ENCODE peak calls at places on chromosomes 16 and 17, in six cellular contexts. J is cardiac fibroblast, Y is heart left ventricle, R is AG09309, I is stomach, K is fibroblast of lung. D is an unnamed sample.

GRCh38 chr16:84117482-84117843 is 721 bp upstream of the MBTPS1 start:
- DNase-seq in K (peak; percentile 53), R (no peak), J (peak; percentile 63), Y (no peak), I (no peak), D (no peak)

GRCh38 chr17:29918922-29919856 is 10.8 kb downstream of the SSH2 start:
- DNase-seq in R (no peak), I (no peak), Y (no peak), J (peak; percentile 74), K (no peak), D (no peak)

GRCh38 chr17:1108810-1109605 is 70.8 kb downstream of the ABR start:
- DNase-seq in I (peak; percentile 71), R (no peak), Y (peak; percentile 75), J (peak; percentile 62), K (peak; percentile 61), D (peak; percentile 58)

GRCh38 chr17:37327341-37328090 is 48.3 kb upstream of the C17orf78 start:
- DNase-seq in I (no peak), R (peak; percentile 95), J (peak; percentile 72), Y (no peak), K (peak; percentile 91), D (peak; percentile 82)

GRCh38 chr17:72702998-72703397 is 389.5 kb downstream of the SLC39A11 start:
- DNase-seq in I (no peak), K (peak; percentile 44), J (no peak), Y (no peak), R (peak; percentile 74), D (no peak)

GRCh38 chr17:18248300-18248731 is 10.2 kb downstream of the FLII start:
- DNase-seq in Y (peak; percentile 72), J (peak; percentile 77), R (no peak), K (peak; percentile 74), I (peak; percentile 67), D (peak; percentile 57)

GRCh38 chr17:29176500-29177351 is 3.5 kb downstream of the MYO18A start:
- DNase-seq in K (peak; percentile 29), J (peak; percentile 16), R (no peak), Y (peak; percentile 57), I (peak; percentile 92), D (peak; percentile 58)

GRCh38 chr16:4696905-4697866 is 3.8 kb downstream of the NUDT16L1 start:
- DNase-seq in R (no peak), K (no peak), J (no peak), I (no peak), Y (no peak), D (no peak)

GRCh38 chr16:59748531-59748930 is 1014.4 kb upstream of the GOT2 start:
- DNase-seq in Y (no peak), I (no peak), K (no peak), R (no peak), J (no peak), D (peak; percentile 1)

GRCh38 chr17:33262724-33263123 is 30.4 kb downstream of the ASIC2 start:
- DNase-seq in K (no peak), R (no peak), Y (no peak), J (no peak), I (no peak), D (no peak)

GRCh38 chr16:1789643-1790045 is 3.9 kb downstream of the IGFALS start:
- DNase-seq in Y (peak; percentile 6), K (no peak), R (no peak), I (no peak), J (no peak), D (no peak)

GRCh38 chr17:80717661-80718060 is 173.0 kb downstream of the RPTOR start:
- DNase-seq in Y (no peak), I (no peak), J (no peak), R (no peak), K (no peak), D (no peak)

GRCh38 chr17:27893834-27894503 is 804 bp upstream of the LYRM9 start:
- DNase-seq in R (no peak), I (no peak), J (no peak), K (no peak), Y (no peak), D (no peak)

GRCh38 chr17:40791808-40792436 is 7.8 kb downstream of the KRT28 start:
- DNase-seq in J (peak; percentile 67), I (no peak), K (peak; percentile 68), Y (no peak), R (no peak), D (peak; percentile 65)

GRCh38 chr17:2043785-2044184 is 2.0 kb downstream of the OVCA2 start:
- DNase-seq in R (no peak), J (peak; percentile 81), K (peak; percentile 57), Y (no peak), I (no peak), D (peak; percentile 70)

GRCh38 chr17:82684207-82684903 is 14.1 kb downstream of the RAB40B start:
- DNase-seq in R (no peak), I (peak; percentile 61), J (no peak), Y (no peak), K (no peak), D (no peak)

GRCh38 chr17:5241861-5242671 is 7.4 kb upstream of the SCIMP start:
- DNase-seq in I (peak; percentile 29), Y (no peak), K (no peak), J (no peak), R (no peak), D (no peak)

GRCh38 chr17:50100921-50101345 is 5.8 kb downstream of the PDK2 start:
- DNase-seq in K (no peak), I (no peak), R (no peak), Y (no peak), J (no peak), D (no peak)

GRCh38 chr16:46996391-46996790 is 22.9 kb upstream of the DNAJA2 start:
- DNase-seq in I (no peak), K (no peak), R (no peak), J (peak; percentile 12), Y (no peak), D (no peak)

GRCh38 chr17:2282297-2282873 is 21.2 kb downstream of the SMG6 start:
- DNase-seq in I (no peak), Y (no peak), K (peak; percentile 91), J (peak; percentile 90), R (peak; percentile 87), D (peak; percentile 86)

GRCh38 chr16:87070657-87071056 is 246.5 kb downstream of the C16orf95 start:
- DNase-seq in I (no peak), Y (no peak), K (no peak), R (no peak), J (no peak), D (no peak)

GRCh38 chr17:41739661-41740352 is 5.4 kb upstream of the HAP1 start:
- DNase-seq in I (no peak), J (peak; percentile 59), Y (no peak), R (peak; percentile 24), K (no peak), D (peak; percentile 23)

GRCh38 chr17:78133971-78134898 is 3.7 kb downstream of the TMC8 start:
- DNase-seq in J (peak; percentile 32), K (peak; percentile 37), R (no peak), Y (peak; percentile 50), I (peak; percentile 76), D (no peak)

GRCh38 chr17:50841949-50842354 is 6.6 kb downstream of the WFIKKN2 start:
- DNase-seq in R (no peak), Y (peak; percentile 49), J (peak; percentile 76), K (peak; percentile 68), I (peak; percentile 75), D (peak; percentile 84)

GRCh38 chr16:11164482-11165270 is 91.3 kb downstream of the SOCS1 start:
- DNase-seq in I (peak; percentile 52), K (no peak), Y (no peak), J (no peak), R (no peak), D (no peak)

GRCh38 chr16:58503166-58503862 is 3.4 kb downstream of the NDRG4 start:
- DNase-seq in R (no peak), I (no peak), Y (no peak), J (no peak), K (no peak), D (no peak)

GRCh38 chr17:10583834-10584233 is 34.4 kb upstream of the MYH2 start:
- DNase-seq in K (no peak), R (no peak), J (no peak), I (no peak), Y (no peak), D (no peak)

GRCh38 chr17:55887531-55887930 is 136.7 kb downstream of the PCTP start:
- DNase-seq in I (no peak), K (no peak), Y (no peak), J (no peak), R (no peak), D (no peak)

GRCh38 chr17:55883112-55883511 is 132.3 kb downstream of the PCTP start:
- DNase-seq in R (no peak), K (no peak), Y (no peak), I (no peak), J (no peak), D (no peak)
- TF ChIP-seq CTCF in R (no peak), K (no peak), Y (no peak), I (no peak), J (no peak), D (no peak)

DNA sequence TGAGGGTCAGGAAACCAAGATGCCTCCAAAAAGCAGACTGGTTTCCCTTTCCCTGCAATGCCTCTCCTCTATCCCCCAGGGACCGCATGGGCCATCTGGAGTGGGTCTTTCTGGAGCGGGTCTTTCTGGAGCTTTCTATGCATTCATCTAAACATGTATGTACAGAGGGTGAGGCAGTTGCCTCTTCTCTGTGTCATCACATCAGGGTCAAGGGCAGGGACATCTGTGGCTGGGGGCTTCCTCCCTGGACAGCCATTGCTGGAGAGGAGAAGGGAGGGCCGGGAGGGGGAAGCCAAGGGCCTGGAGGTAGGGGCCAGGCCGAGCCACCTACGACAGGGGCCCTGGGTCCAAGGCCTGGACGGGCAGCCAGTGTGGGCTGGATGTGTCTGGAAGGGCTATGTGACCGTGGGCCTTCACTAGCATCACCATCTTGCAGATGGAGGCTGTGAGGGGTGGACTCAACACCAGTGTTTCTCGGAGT is 840 bp downstream of the ADCY7 start:
- DNase-seq in J (no peak), K (no peak), Y (no peak), R (no peak), I (no peak), D (no peak)
- H3K4me3 ChIP-seq in J (no peak overlapping the region), K (no peak overlapping the region), Y (peak overlapping the region; percentile 67), R (peak overlapping the region; percentile 62), I (peak overlapping the region; percentile 36), D (peak overlapping the region; percentile 46)

GRCh38 chr17:31696184-31696602 is 162.9 kb downstream of the COPRS start:
- DNase-seq in R (peak; percentile 93), J (peak; percentile 83), K (peak; percentile 96), I (peak; percentile 74), Y (peak; percentile 83), D (peak; percentile 99)
- TF ChIP-seq CTCF in R (peak; percentile 25), J (peak; percentile 29), K (peak; percentile 24), I (no peak), Y (peak; percentile 23), D (peak; percentile 26)

DNA sequence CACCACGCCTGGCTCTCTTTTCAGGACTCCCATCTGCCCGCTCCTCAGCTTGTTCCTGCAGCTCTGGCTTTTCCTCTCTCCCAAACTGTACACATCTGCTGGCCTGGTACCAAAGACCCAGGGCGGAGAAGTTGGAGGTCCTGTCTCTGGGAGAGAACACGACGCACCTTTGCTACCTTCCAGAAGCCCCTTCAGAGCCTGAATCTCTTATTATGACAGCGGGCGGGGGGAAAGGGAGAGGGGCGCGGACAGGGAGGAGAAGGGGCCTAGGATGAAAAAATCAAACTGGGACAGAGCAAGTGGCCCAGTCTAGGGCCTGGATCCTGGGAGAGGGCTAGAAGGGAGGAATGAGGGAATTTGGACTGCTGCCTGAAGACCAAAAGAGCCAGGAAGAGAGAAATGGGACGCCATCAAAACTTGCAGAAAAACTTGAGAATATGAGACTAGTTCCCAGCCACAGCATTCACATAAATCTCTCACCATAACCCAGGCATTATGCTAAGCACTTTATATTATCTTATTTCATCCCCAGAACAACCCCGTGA is 2.5 kb upstream of the PER1 start:
- DNase-seq in I (no peak), J (peak; percentile 34), K (peak; percentile 66), R (no peak), Y (no peak), D (no peak)
- H3K4me3 ChIP-seq in I (peak overlapping the region; percentile 91), J (peak overlapping the region; percentile 82), K (no peak overlapping the region), R (peak overlapping the region; percentile 16), Y (peak overlapping the region; percentile 79), D (no peak overlapping the region)

D was measured in foreskin fibroblast.